ENCODE peak calls at places on chromosomes 16 and 17, in four cellular contexts. One of them, this sample, is unnamed.

GRCh38 chr17:17403899-17404576 is 72.8 kb upstream of the MED9 start:
- DNase-seq in left ventricle myocardium inferior: no peak
- DNase-seq in Karpas-422: no peak
- DNase-seq in AG04450: no peak
- DNase-seq in this sample: no peak

GRCh38 chr17:39943702-39944392 is 16.3 kb downstream of the LRRC3C start:
- DNase-seq in left ventricle myocardium inferior: no peak
- DNase-seq in Karpas-422: no peak
- DNase-seq in AG04450: no peak
- DNase-seq in this sample: no peak

GRCh38 chr16:85240982-85241924 is 129.0 kb upstream of the CIBAR2 start:
- DNase-seq in left ventricle myocardium inferior: no peak
- DNase-seq in Karpas-422: no peak
- DNase-seq in AG04450: no peak
- DNase-seq in this sample: no peak

GRCh38 chr16:84267380-84267779 is 27.3 kb upstream of the WFDC1 start:
- DNase-seq in left ventricle myocardium inferior: no peak
- DNase-seq in Karpas-422: no peak
- DNase-seq in AG04450: no peak
- DNase-seq in this sample: no peak

GRCh38 chr16:72399811-72400210 is 227.9 kb upstream of the PMFBP1 start:
- DNase-seq in left ventricle myocardium inferior: no peak
- DNase-seq in Karpas-422: no peak
- DNase-seq in AG04450: no peak
- DNase-seq in this sample: no peak

GRCh38 chr16:85878875-85879274 is 20.1 kb upstream of the IRF8 start:
- DNase-seq in left ventricle myocardium inferior: no peak
- DNase-seq in Karpas-422: no peak
- DNase-seq in AG04450: peak; percentile 8
- DNase-seq in this sample: no peak

GRCh38 chr17:62162898-62163297 is 97.8 kb upstream of the MED13 start:
- DNase-seq in left ventricle myocardium inferior: no peak
- DNase-seq in Karpas-422: no peak
- DNase-seq in AG04450: no peak
- DNase-seq in this sample: no peak

GRCh38 chr16:54928421-54929089 is 2.1 kb upstream of the IRX5 start:
- DNase-seq in left ventricle myocardium inferior: peak; percentile 76
- DNase-seq in Karpas-422: peak; percentile 69
- DNase-seq in AG04450: no peak
- DNase-seq in this sample: peak; percentile 71

GRCh38 chr16:69909760-69910159 is 41.4 kb upstream of the CLEC18A start:
- DNase-seq in left ventricle myocardium inferior: no peak
- DNase-seq in Karpas-422: no peak
- DNase-seq in AG04450: no peak
- DNase-seq in this sample: no peak

GRCh38 chr17:81429353-81429774 is 34.1 kb downstream of the BAHCC1 start:
- DNase-seq in left ventricle myocardium inferior: peak; percentile 86
- DNase-seq in Karpas-422: no peak
- DNase-seq in AG04450: peak; percentile 42
- DNase-seq in this sample: no peak

GRCh38 chr16:66256919-66257318 is 109.6 kb upstream of the CDH5 start:
- DNase-seq in left ventricle myocardium inferior: no peak
- DNase-seq in Karpas-422: no peak
- DNase-seq in AG04450: no peak
- DNase-seq in this sample: no peak

GRCh38 chr16:57637020-57637419 is 8.6 kb downstream of the ADGRG1 start:
- DNase-seq in left ventricle myocardium inferior: no peak
- DNase-seq in Karpas-422: no peak
- DNase-seq in AG04450: no peak
- DNase-seq in this sample: no peak

GRCh38 chr16:49474741-49475140 is 101.1 kb downstream of the C16orf78 start:
- DNase-seq in left ventricle myocardium inferior: no peak
- DNase-seq in Karpas-422: no peak
- DNase-seq in AG04450: no peak
- DNase-seq in this sample: no peak

GRCh38 chr16:85176541-85177447 is 64.5 kb upstream of the CIBAR2 start:
- DNase-seq in left ventricle myocardium inferior: no peak
- DNase-seq in Karpas-422: no peak
- DNase-seq in AG04450: no peak
- DNase-seq in this sample: no peak

GRCh38 chr16:66563574-66564334 is 2.5 kb upstream of the CMTM1 start:
- DNase-seq in left ventricle myocardium inferior: no peak
- DNase-seq in Karpas-422: no peak
- DNase-seq in AG04450: no peak
- DNase-seq in this sample: no peak

GRCh38 chr16:11316331-11317015 is 28.8 kb upstream of the RMI2 start:
- DNase-seq in left ventricle myocardium inferior: no peak
- DNase-seq in Karpas-422: no peak
- DNase-seq in AG04450: no peak
- DNase-seq in this sample: no peak
- H3K4me3 ChIP-seq in left ventricle myocardium inferior: no peak overlapping the region
- H3K4me3 ChIP-seq in Karpas-422: no peak overlapping the region
- H3K4me3 ChIP-seq in AG04450: no peak overlapping the region
- H3K4me3 ChIP-seq in this sample: no peak overlapping the region

DNA sequence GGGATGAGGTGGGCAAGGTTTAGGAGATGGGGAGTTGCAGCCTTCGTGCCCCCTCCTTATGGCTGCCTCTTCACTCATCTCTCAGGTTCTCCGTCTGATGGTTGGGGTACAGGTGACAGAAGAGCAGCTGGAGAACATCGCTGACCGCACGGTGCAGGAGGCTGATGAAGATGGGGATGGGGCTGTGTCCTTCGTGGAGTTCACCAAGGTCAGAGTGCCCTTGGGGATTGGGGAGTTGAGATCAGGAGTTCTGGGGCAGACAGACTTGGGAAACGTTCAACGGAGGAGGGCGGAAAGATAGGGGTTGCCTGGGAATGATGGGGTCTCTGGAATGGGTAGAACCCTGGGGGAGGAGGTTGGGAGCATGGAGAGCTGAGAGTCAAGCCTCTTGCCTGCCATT is 2.3 kb downstream of the CHP2 start:
- DNase-seq in left ventricle myocardium inferior: no peak
- DNase-seq in Karpas-422: no peak
- DNase-seq in AG04450: no peak
- DNase-seq in this sample: no peak
- H3K27me3 ChIP-seq in left ventricle myocardium inferior: peaks cover 88% of the 10 kb centered on the region
- H3K27me3 ChIP-seq in Karpas-422: no peaks in the 10 kb centered on the region
- H3K27me3 ChIP-seq in AG04450: peaks cover 19% of the 10 kb centered on the region
- H3K27me3 ChIP-seq in this sample: no peaks in the 10 kb centered on the region

GRCh38 chr17:68198931-68199836 is 48.7 kb upstream of the AMZ2 start:
- DNase-seq in left ventricle myocardium inferior: no peak
- DNase-seq in Karpas-422: no peak
- DNase-seq in AG04450: no peak
- DNase-seq in this sample: no peak

GRCh38 chr17:68200689-68201424 is 47.0 kb upstream of the AMZ2 start:
- DNase-seq in left ventricle myocardium inferior: peak; percentile 74
- DNase-seq in Karpas-422: peak; percentile 92
- DNase-seq in AG04450: peak; percentile 13
- DNase-seq in this sample: peak; percentile 90

GRCh38 chr17:68201425-68201785 is 46.4 kb upstream of the AMZ2 start:
- DNase-seq in left ventricle myocardium inferior: no peak
- DNase-seq in Karpas-422: peak; percentile 40
- DNase-seq in AG04450: no peak
- DNase-seq in this sample: no peak

GRCh38 chr17:68197997-68198930 is 49.6 kb upstream of the AMZ2 start:
- DNase-seq in left ventricle myocardium inferior: no peak
- DNase-seq in Karpas-422: no peak
- DNase-seq in AG04450: no peak
- DNase-seq in this sample: no peak

GRCh38 chr17:68199837-68200688 is 47.8 kb upstream of the AMZ2 start:
- DNase-seq in left ventricle myocardium inferior: no peak
- DNase-seq in Karpas-422: peak; percentile 44
- DNase-seq in AG04450: no peak
- DNase-seq in this sample: no peak
- H3K4me3 ChIP-seq in left ventricle myocardium inferior: peak overlapping the region; percentile 68
- H3K4me3 ChIP-seq in Karpas-422: peak overlapping the region; percentile 72
- H3K4me3 ChIP-seq in AG04450: peak overlapping the region; percentile 41
- H3K4me3 ChIP-seq in this sample: no peak overlapping the region

DNA sequence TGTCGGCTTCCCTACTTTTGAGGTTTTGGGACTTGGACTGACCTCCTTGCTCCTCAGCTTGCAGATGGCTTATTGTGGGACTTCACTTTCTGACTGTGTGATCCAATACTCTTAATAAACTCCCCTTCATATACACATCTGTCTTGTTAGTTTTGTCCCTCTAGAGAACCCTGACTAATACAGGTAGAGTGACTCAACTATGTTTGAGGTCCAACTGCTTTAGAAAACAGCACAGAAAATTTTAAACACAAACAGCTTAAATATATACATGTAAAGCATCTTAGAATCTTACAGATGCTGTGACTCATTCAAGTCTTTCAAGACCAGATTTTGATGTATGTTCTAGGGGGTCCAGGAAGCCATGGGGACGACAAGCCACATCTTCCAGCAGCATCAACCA is 11.7 kb downstream of the SDK2 start:
- DNase-seq in left ventricle myocardium inferior: no peak
- DNase-seq in Karpas-422: no peak
- DNase-seq in AG04450: no peak
- DNase-seq in this sample: no peak
- H3K27me3 ChIP-seq in left ventricle myocardium inferior: peaks cover 6% of the 10 kb centered on the region
- H3K27me3 ChIP-seq in Karpas-422: no peaks in the 10 kb centered on the region
- H3K27me3 ChIP-seq in AG04450: peaks cover 3% of the 10 kb centered on the region
- H3K27me3 ChIP-seq in this sample: no peaks in the 10 kb centered on the region

GRCh38 chr16:80804451-80805383 is at the start of gene CDYL2:
- DNase-seq in left ventricle myocardium inferior: peak; percentile 48
- DNase-seq in Karpas-422: peak; percentile 54
- DNase-seq in AG04450: no peak
- DNase-seq in this sample: peak; percentile 37

GRCh38 chr16:80803341-80804060 is 897 bp downstream of the CDYL2 start:
- DNase-seq in left ventricle myocardium inferior: peak; percentile 29
- DNase-seq in Karpas-422: no peak
- DNase-seq in AG04450: no peak
- DNase-seq in this sample: no peak

GRCh38 chr16:80804061-80804450 is 342 bp downstream of the CDYL2 start:
- DNase-seq in left ventricle myocardium inferior: peak; percentile 43
- DNase-seq in Karpas-422: peak; percentile 43
- DNase-seq in AG04450: peak; percentile 30
- DNase-seq in this sample: no peak

GRCh38 chr16:80802129-80802528 is 2.3 kb downstream of the CDYL2 start:
- DNase-seq in left ventricle myocardium inferior: no peak
- DNase-seq in Karpas-422: no peak
- DNase-seq in AG04450: no peak
- DNase-seq in this sample: no peak

DNA sequence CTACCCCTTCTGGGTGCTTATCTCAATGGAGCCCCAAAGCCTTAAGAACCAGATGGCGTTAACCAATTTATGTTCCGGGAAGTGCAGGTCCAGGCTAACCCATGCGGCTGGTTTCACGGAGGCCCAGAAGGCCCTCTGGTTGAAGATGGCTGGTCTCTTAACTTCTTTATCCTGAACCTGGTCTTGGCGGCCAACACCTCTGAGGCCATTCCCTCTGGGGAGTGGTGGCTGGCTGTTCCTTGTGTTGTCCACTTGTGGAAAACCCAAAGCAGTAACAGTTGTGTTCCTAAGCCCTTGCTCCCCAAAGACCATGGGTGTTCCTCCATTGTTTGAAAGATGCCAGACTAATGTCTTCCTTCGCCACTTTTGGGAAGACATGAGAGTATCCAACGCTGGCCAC is 1.5 kb downstream of the CDYL2 start:
- DNase-seq in left ventricle myocardium inferior: no peak
- DNase-seq in Karpas-422: no peak
- DNase-seq in AG04450: no peak
- DNase-seq in this sample: no peak
- H3K4me3 ChIP-seq in left ventricle myocardium inferior: peak overlapping the region; percentile 71
- H3K4me3 ChIP-seq in Karpas-422: no peak overlapping the region
- H3K4me3 ChIP-seq in AG04450: peak overlapping the region; percentile 68
- H3K4me3 ChIP-seq in this sample: no peak overlapping the region

GRCh38 chr17:31425646-31426045 is 34.2 kb downstream of the RAB11FIP4 start:
- DNase-seq in left ventricle myocardium inferior: peak; percentile 30
- DNase-seq in Karpas-422: no peak
- DNase-seq in AG04450: no peak
- DNase-seq in this sample: no peak

GRCh38 chr17:31428111-31428510 is 36.6 kb downstream of the RAB11FIP4 start:
- DNase-seq in left ventricle myocardium inferior: no peak
- DNase-seq in Karpas-422: no peak
- DNase-seq in AG04450: no peak
- DNase-seq in this sample: no peak

GRCh38 chr17:31431098-31431794 is 39.8 kb downstream of the RAB11FIP4 start:
- DNase-seq in left ventricle myocardium inferior: no peak
- DNase-seq in Karpas-422: peak; percentile 51
- DNase-seq in AG04450: no peak
- DNase-seq in this sample: peak; percentile 31

GRCh38 chr17:31427684-31428083 is 36.2 kb downstream of the RAB11FIP4 start:
- DNase-seq in left ventricle myocardium inferior: no peak
- DNase-seq in Karpas-422: no peak
- DNase-seq in AG04450: no peak
- DNase-seq in this sample: no peak

GRCh38 chr17:31428512-31428911 is 37.0 kb downstream of the RAB11FIP4 start:
- DNase-seq in left ventricle myocardium inferior: no peak
- DNase-seq in Karpas-422: no peak
- DNase-seq in AG04450: no peak
- DNase-seq in this sample: no peak
- H3K27me3 ChIP-seq in left ventricle myocardium inferior: peaks cover 67% of the 10 kb centered on the region
- H3K27me3 ChIP-seq in Karpas-422: no peaks in the 10 kb centered on the region
- H3K27me3 ChIP-seq in AG04450: peaks cover 53% of the 10 kb centered on the region
- H3K27me3 ChIP-seq in this sample: no peaks in the 10 kb centered on the region

DNA sequence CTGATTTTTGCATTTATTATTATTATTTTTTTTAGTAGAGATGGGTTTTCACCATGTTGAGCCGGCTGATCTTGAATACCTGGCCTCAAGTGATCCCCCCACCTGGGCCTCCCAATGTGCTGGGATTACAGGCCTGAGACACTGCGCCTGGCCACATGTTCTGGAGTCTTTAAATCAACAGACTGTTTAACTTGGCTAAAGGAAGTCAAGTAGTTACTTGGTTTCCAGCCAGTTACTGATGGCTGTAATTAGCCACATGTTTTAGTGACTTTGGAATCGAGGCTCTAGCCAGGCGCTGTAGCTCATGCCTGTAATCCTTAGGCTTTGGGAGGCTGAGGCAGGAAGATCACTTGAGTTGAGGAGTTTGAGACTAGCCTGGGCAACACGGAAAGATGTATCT is 699.2 kb upstream of the RBFOX1 start:
- DNase-seq in left ventricle myocardium inferior: no peak
- DNase-seq in Karpas-422: no peak
- DNase-seq in AG04450: no peak
- DNase-seq in this sample: no peak
- H3K4me3 ChIP-seq in left ventricle myocardium inferior: no peak overlapping the region
- H3K4me3 ChIP-seq in Karpas-422: no peak overlapping the region
- H3K4me3 ChIP-seq in AG04450: no peak overlapping the region
- H3K4me3 ChIP-seq in this sample: no peak overlapping the region

This sample was measured in HAP-1.